ENCODE peak calls at places on chromosome 9, in four cellular contexts. L, C, P and O are unnamed samples.

GRCh38 chr9:108515856-108516255 is 339.9 kb downstream of the ACTL7B start:
- DNase-seq in L (no peak), P (no peak), C (no peak), O (no peak)

GRCh38 chr9:15468113-15468512 is 42.7 kb downstream of the PSIP1 start:
- DNase-seq in P (no peak), C (no peak), L (no peak), O (no peak)

GRCh38 chr9:94861589-94862241 is 135.2 kb downstream of the AOPEP start:
- DNase-seq in L (no peak), C (no peak), P (no peak), O (no peak)

GRCh38 chr9:78021692-78022091 is 9.9 kb downstream of the GNAQ start:
- DNase-seq in L (no peak), P (no peak), C (no peak), O (peak; percentile 58)

GRCh38 chr9:73824671-73825070 is 672.5 kb upstream of the RORB start:
- DNase-seq in L (no peak), C (no peak), P (no peak), O (no peak)

GRCh38 chr9:135090081-135090480 is 2.6 kb downstream of the OLFM1 start:
- DNase-seq in C (no peak), L (no peak), P (no peak), O (peak; percentile 25)

GRCh38 chr9:135997070-135998012 is 36.2 kb upstream of the UBAC1 start:
- DNase-seq in C (no peak), L (no peak), P (no peak), O (no peak)

GRCh38 chr9:122453677-122454135 is 24.0 kb downstream of the OR1J1 start:
- DNase-seq in L (no peak), P (no peak), C (no peak), O (no peak)

GRCh38 chr9:75979362-75979761 is 88.9 kb downstream of the PCSK5 start:
- DNase-seq in P (no peak), C (peak; percentile 12), L (no peak), O (no peak)

GRCh38 chr9:73613092-73613701 is 461.5 kb downstream of the ANXA1 start:
- DNase-seq in P (no peak), L (no peak), C (no peak), O (no peak)

GRCh38 chr9:124384210-124384609 is 31.0 kb downstream of the PSMB7 start:
- DNase-seq in C (no peak), L (no peak), P (no peak), O (no peak)

GRCh38 chr9:19464061-19464763 is 55.4 kb downstream of the ACER2 start:
- DNase-seq in P (no peak), C (no peak), L (no peak), O (no peak)

GRCh38 chr9:132019702-132020101 is 60.0 kb downstream of the MED27 start:
- DNase-seq in C (no peak), L (no peak), P (no peak), O (no peak)
- H3K4me3 ChIP-seq in C (no peak overlapping the region), L (no peak overlapping the region), P (no peak overlapping the region), O (no peak overlapping the region)

DNA sequence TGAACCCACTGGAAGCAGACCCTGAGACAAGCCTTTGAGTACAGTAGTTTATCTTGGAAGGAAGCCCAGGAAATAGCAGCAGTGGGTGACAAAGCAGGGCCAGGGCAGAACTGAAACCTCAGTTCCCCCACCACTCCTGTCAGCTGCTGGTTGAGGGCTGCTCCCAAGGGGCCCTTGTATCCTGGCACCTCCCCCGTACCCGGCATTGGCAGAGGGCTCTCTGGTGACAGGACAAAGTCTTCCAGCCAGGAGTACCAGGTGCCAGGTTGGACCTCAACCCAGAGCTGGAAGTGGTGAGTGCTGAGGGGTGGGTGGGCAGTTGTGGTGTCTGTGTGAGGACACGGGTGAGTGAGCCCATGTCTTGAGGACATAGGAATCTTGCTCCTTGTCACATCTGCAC is 123.3 kb downstream of the PHF2 start:
- DNase-seq in C (no peak), P (no peak), L (no peak), O (no peak)
- H3K9me3 ChIP-seq in C (peaks cover 6% of the 10 kb centered on the region), P (no peaks in the 10 kb centered on the region), L (no peaks in the 10 kb centered on the region), O (peaks cover 41% of the 10 kb centered on the region)

GRCh38 chr9:126612813-126613641 is 701 bp upstream of the LMX1B start:
- DNase-seq in C (no peak), P (no peak), L (no peak), O (no peak)
- H3K4me3 ChIP-seq in C (peak overlapping the region; percentile 79), P (peak overlapping the region; percentile 41), L (peak overlapping the region; percentile 42), O (no peak overlapping the region)

GRCh38 chr9:25936031-25936430 is 257.8 kb upstream of the TUSC1 start:
- DNase-seq in P (no peak), L (no peak), C (no peak), O (no peak)
- H3K9me3 ChIP-seq in P (no peaks in the 10 kb centered on the region), L (no peaks in the 10 kb centered on the region), C (no peaks in the 10 kb centered on the region), O (no peaks in the 10 kb centered on the region)

GRCh38 chr9:89178162-89179120 is at the start of gene SHC3:
- DNase-seq in L (no peak), C (no peak), P (no peak), O (no peak)
- H3K4me3 ChIP-seq in L (peak within 1 kb of the TSS; percentile 64), C (peak within 1 kb of the TSS; percentile 47), P (peak within 1 kb of the TSS; percentile 50), O (peak within 1 kb of the TSS; percentile 49)

DNA sequence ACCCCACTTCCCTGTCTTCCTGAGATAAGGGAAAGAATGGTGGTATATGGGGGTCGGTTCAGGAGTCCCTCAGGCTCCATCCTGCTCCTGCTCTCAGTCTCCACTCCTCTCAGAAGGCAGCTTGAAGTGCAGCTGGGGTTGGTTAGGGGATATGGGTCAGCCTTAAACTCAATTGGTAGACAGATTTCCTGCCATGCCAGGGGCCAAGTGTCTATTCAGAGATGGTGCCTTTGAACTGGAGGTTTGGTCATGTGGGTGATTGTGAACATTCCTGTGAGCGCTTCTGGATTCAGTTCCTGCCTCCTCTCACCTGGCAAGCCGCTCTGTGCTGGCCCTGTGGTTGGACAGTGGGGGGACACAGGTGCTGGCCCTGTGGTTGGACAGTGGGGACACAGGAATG is 35.1 kb downstream of the CACNA1B start:
- DNase-seq in C (no peak), L (no peak), P (no peak), O (no peak)
- H3K9me3 ChIP-seq in C (no peaks in the 10 kb centered on the region), L (no peaks in the 10 kb centered on the region), P (no peaks in the 10 kb centered on the region), O (no peaks in the 10 kb centered on the region)